ENCODE peak calls at places on chromosomes 12 and 14, in four cellular contexts. D, C, R and Q are unnamed samples.
A peak's percentile ranks its signal among the peaks of the same experiment; 100 is the strongest.

GRCh38 chr12:6188954-6189353 is 11.2 kb upstream of the CD9 start:
- DNase-seq in D (no peak), C (no peak), R (no peak), Q (no peak)

GRCh38 chr14:92663049-92663448 is 85.4 kb downstream of the LGMN start:
- DNase-seq in D (no peak), C (no peak), R (no peak), Q (no peak)

GRCh38 chr12:4564819-4565218 is 2.8 kb downstream of the DYRK4 start:
- DNase-seq in D (no peak), C (no peak), R (no peak), Q (no peak)

GRCh38 chr12:3553221-3553620 is 62.2 kb downstream of the PRMT8 start:
- DNase-seq in D (no peak), C (no peak), R (no peak), Q (no peak)

GRCh38 chr12:623865-624372 is 39.3 kb downstream of the NINJ2 start:
- DNase-seq in D (no peak), C (no peak), R (no peak), Q (no peak)

GRCh38 chr12:129531004-129531403 is 372.8 kb downstream of the TMEM132D start:
- DNase-seq in D (no peak), C (no peak), R (no peak), Q (no peak)

GRCh38 chr12:100348657-100349454 is 8.0 kb upstream of the SLC17A8 start:
- DNase-seq in D (no peak), C (no peak), R (no peak), Q (no peak)

GRCh38 chr12:70306676-70307075 is 59.4 kb upstream of the KCNMB4 start:
- DNase-seq in D (no peak), C (no peak), R (no peak), Q (no peak)

GRCh38 chr14:90830931-90831701 is 14.9 kb upstream of the TTC7B start:
- DNase-seq in D (no peak), C (no peak), R (no peak), Q (no peak)

GRCh38 chr12:91422107-91422506 is 239.5 kb upstream of the DCN start:
- DNase-seq in D (no peak), C (no peak), R (no peak), Q (no peak)

GRCh38 chr12:100545092-100545491 is 28.4 kb upstream of the GAS2L3 start:
- DNase-seq in D (no peak), C (no peak), R (no peak), Q (no peak)

GRCh38 chr14:100889641-100890040 is 13.9 kb downstream of the RTL1 start:
- DNase-seq in D (no peak), C (peak; percentile 44), R (no peak), Q (no peak)

GRCh38 chr14:103108749-103109207 is 14.3 kb downstream of the EXOC3L4 start:
- DNase-seq in D (no peak), C (no peak), R (no peak), Q (no peak)

GRCh38 chr14:54387328-54387727 is 9.5 kb upstream of the CDKN3 start:
- DNase-seq in D (no peak), C (no peak), R (no peak), Q (no peak)

GRCh38 chr12:89839427-89839826 is 130.8 kb upstream of the ATP2B1 start:
- DNase-seq in D (no peak), C (no peak), R (no peak), Q (no peak)

GRCh38 chr12:98916106-98916505 is 271.0 kb downstream of the APAF1 start:
- DNase-seq in D (no peak), C (no peak), R (no peak), Q (no peak)

GRCh38 chr12:114829833-114830232 is 145.9 kb upstream of the TBX3 start:
- DNase-seq in D (no peak), C (no peak), R (no peak), Q (no peak)

GRCh38 chr12:180445-180844 is 33.5 kb downstream of the SLC6A12 start:
- DNase-seq in D (no peak), C (peak; percentile 68), R (peak; percentile 34), Q (no peak)

GRCh38 chr14:32763673-32764072 is 175.0 kb upstream of the NPAS3 start:
- DNase-seq in D (no peak), C (no peak), R (no peak), Q (no peak)

GRCh38 chr14:35285168-35285990 is 6.8 kb upstream of the PSMA6 start:
- DNase-seq in D (peak; percentile 6), C (no peak), R (no peak), Q (no peak)

GRCh38 chr14:81286574-81287370 is 66.0 kb upstream of the GTF2A1 start:
- DNase-seq in D (no peak), C (no peak), R (no peak), Q (no peak)

DNA sequence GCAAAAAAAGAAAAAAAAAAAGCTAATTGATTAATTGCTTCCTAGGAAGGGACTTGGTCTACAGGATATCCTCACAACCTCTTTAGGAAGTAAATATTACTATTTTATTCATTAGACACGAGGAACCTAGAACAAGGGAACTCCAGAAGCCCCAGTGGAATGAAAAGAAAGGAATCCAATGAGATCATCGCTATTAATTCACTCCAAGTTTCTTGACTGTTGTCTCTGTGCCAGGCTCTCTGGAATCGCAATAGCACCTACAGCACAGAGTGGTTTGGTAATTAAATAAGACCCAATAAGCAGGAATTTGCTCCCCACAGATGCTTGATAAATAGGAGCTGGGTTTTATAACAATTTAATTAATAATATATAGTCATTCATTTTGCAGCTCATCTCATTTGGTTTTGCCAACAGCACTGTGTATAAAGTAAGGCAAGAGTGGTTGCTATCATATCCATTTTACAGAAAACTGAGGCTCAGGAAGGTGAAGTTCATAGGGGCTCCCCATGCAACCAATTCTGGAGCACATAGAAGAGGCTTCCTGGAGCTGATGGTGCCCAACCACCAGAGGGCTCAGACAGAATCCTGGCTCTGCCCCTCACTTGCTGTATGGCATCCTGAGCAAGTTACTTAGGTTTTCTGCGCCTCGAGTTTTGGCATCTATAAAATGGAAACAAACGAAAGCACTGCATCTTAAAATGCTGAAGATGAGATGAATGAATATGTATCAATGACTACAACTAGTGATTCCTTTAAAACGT is 420.2 kb downstream of the MED13L start:
- DNase-seq in D (no peak), C (no peak), R (no peak), Q (no peak)
- H3K27ac ChIP-seq in D (no peak overlapping the region), C (no peak overlapping the region), R (no peak overlapping the region), Q (no peak overlapping the region)

GRCh38 chr14:22556021-22556989 is 32.7 kb downstream of the DAD1 start:
- DNase-seq in D (peak; percentile 100), C (peak; percentile 85), R (peak; percentile 40), Q (no peak)

GRCh38 chr14:22557846-22558220 is 31.2 kb downstream of the DAD1 start:
- DNase-seq in D (no peak), C (no peak), R (no peak), Q (no peak)

GRCh38 chr14:22555573-22556011 is 33.4 kb downstream of the DAD1 start:
- DNase-seq in D (peak; percentile 61), C (no peak), R (no peak), Q (no peak)

GRCh38 chr14:22558221-22558913 is 30.7 kb downstream of the DAD1 start:
- DNase-seq in D (peak; percentile 62), C (no peak), R (no peak), Q (no peak)

GRCh38 chr14:22556990-22557623 is 31.9 kb downstream of the DAD1 start:
- DNase-seq in D (peak; percentile 91), C (peak; percentile 95), R (peak; percentile 79), Q (peak; percentile 62)
- H3K27ac ChIP-seq in D (peak overlapping the region; percentile 97), C (peak overlapping the region; percentile 55), R (peak overlapping the region; percentile 90), Q (peak overlapping the region; percentile 63)

DNA sequence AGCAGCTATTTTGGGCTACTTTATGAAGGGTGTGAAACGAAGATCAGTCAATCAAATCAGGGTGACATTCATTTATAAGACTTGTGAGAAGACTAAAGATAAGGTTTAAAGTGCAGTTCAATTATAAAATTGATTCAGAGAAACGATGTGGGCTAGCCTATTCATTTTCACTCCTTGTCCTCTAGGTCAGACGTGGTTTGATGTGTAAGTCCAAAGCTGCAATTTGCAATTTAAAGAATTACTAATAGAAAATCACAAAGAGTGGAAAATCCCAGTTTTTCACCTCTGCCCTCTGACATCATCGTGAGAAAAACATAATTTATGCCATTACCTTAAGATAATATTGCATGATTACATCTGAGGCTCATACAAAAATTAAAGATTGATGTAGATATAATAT is 243.5 kb upstream of the NOVA1 start:
- DNase-seq in D (no peak), C (no peak), R (no peak), Q (no peak)
- H3K27ac ChIP-seq in D (no peak overlapping the region), C (no peak overlapping the region), R (no peak overlapping the region), Q (no peak overlapping the region)

GRCh38 chr12:26239508-26240328 is 44.3 kb downstream of the SSPN start:
- DNase-seq in D (no peak), C (peak; percentile 78), R (peak; percentile 85), Q (peak; percentile 73)

GRCh38 chr12:26241095-26241494 is 45.7 kb downstream of the SSPN start:
- DNase-seq in D (no peak), C (no peak), R (no peak), Q (no peak)

GRCh38 chr12:26240329-26240815 is 45.0 kb downstream of the SSPN start:
- DNase-seq in D (no peak), C (no peak), R (no peak), Q (no peak)

GRCh38 chr12:26239127-26239500 is 43.7 kb downstream of the SSPN start:
- DNase-seq in D (no peak), C (no peak), R (no peak), Q (no peak)

DNA sequence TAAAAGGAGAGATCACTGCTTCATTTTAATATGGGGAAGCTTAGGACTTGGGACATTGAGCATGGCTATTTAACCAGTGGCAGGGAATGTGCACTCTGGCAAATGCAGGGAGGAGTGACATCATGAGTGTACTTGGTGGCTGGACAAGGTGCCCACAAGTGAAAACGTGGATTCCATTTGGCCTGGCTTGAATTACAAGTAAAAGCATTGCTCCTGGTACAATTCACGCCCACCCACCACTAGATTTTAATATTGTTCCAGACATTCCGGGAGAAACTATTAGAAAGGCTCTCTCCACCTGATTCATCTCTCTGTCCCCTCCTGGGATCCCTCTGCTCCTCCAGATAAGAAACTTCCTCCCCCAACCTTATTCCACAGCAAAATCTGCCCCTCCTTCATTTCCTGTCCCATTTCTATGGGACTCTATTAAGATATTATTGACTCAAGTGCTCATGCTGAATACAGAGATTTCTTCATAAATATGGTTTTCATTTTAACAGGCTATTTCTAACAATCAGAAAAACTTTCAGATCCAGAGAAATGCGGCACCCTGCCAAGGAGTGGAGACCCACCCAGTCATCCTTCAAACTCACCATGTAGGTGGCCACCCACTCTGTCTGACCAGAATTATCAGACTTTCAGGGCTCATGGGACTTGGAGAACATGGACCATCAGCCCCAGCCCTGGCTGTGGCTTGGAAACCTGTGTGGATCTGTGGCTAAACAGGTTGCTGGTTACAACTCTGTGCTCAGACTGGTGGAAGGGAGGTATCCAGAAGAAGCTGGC is 43.2 kb downstream of the SSPN start:
- DNase-seq in D (no peak), C (peak; percentile 48), R (peak; percentile 41), Q (no peak)
- H3K27ac ChIP-seq in D (no peak overlapping the region), C (no peak overlapping the region), R (no peak overlapping the region), Q (peak overlapping the region; percentile 97)

DNA sequence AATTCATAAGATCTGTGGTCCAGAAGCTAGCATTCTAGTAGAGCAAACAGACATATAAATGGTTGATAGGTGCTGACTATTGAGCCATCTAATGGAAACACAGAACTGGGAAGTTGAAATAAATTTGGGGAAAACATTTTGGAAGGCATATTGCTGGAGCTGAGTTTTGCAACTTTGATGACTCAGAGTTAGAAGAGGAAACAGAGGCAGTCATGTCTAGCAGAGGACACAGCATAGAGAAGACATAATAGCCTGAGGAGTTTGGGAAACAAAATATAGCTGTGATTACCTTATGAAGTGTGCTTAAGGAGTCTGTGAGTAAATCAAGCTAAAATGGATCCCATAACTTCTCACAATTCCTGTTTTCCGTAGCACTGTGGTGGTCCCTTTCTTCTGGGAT is 86.9 kb upstream of the FLRT2 start:
- DNase-seq in D (no peak), C (no peak), R (no peak), Q (no peak)
- H3K27ac ChIP-seq in D (no peak overlapping the region), C (no peak overlapping the region), R (no peak overlapping the region), Q (no peak overlapping the region)